ENCODE peak calls at places on chromosome 4, in four cellular contexts. B is cardiac fibroblast, U is hepatocyte, E is kidney epithelial cell. P is an unnamed sample.

GRCh38 chr4:108058685-108059440 is 69.2 kb downstream of the HADH start:
- DNase-seq in B (peak), U (peak), E (no peak), P (no peak)

GRCh38 chr4:78704981-78705757 is 71.0 kb upstream of the BMP2K start:
- DNase-seq in B (peak), U (peak), E (no peak), P (peak)

GRCh38 chr4:142778908-142779307 is 67.2 kb downstream of the INPP4B start:
- DNase-seq in B (peak), U (no peak), E (no peak), P (no peak)

GRCh38 chr4:66840178-66840577 is 705.1 kb downstream of the CENPC start:
- DNase-seq in B (no peak), U (no peak), E (no peak), P (no peak)

GRCh38 chr4:94014484-94015136 is 186.1 kb downstream of the ATOH1 start:
- DNase-seq in B (no peak), U (no peak), E (no peak), P (no peak)

GRCh38 chr4:129437347-129437746 is 341.4 kb downstream of the C4orf33 start:
- DNase-seq in B (no peak), U (no peak), E (no peak), P (no peak)

GRCh38 chr4:29756966-29757365 is 963.2 kb upstream of the PCDH7 start:
- DNase-seq in B (no peak), U (no peak), E (no peak), P (no peak)

GRCh38 chr4:142925161-142925560 is 79.1 kb upstream of the INPP4B start:
- DNase-seq in B (peak), U (no peak), E (no peak), P (no peak)

GRCh38 chr4:1899149-1900086 is 28.2 kb downstream of the NSD2 start:
- DNase-seq in B (peak), U (peak), E (no peak), P (no peak)

GRCh38 chr4:156838761-156839160 is 132.8 kb downstream of the PDGFC start:
- DNase-seq in B (peak), U (no peak), E (no peak), P (no peak)

GRCh38 chr4:165297626-165298025 is 29.8 kb upstream of the MSMO1 start:
- DNase-seq in B (no peak), U (no peak), E (no peak), P (no peak)

GRCh38 chr4:110644008-110644407 is 21.1 kb upstream of the PITX2 start:
- DNase-seq in B (no peak), U (no peak), E (no peak), P (no peak)

GRCh38 chr4:186201535-186202230 is 10.3 kb downstream of the CYP4V2 start:
- DNase-seq in B (peak), U (peak), E (no peak), P (no peak)

GRCh38 chr4:79147251-79147650 is 178.6 kb downstream of the NAA11 start:
- DNase-seq in B (no peak), U (no peak), E (no peak), P (no peak)

GRCh38 chr4:79087091-79087490 is 147.9 kb upstream of the PAQR3 start:
- DNase-seq in B (no peak), U (no peak), E (no peak), P (no peak)

GRCh38 chr4:3288571-3289094 is 4.2 kb upstream of the RGS12 start:
- DNase-seq in B (no peak), U (no peak), E (no peak), P (no peak)

GRCh38 chr4:10074076-10074766 is 42.4 kb downstream of the WDR1 start:
- DNase-seq in B (no peak), U (no peak), E (no peak), P (no peak)

GRCh38 chr4:113146876-113147358 is 97.5 kb downstream of the ANK2 start:
- DNase-seq in B (peak), U (peak), E (no peak), P (no peak)

GRCh38 chr4:36242629-36243354 is 1.5 kb downstream of the ARAP2 start:
- DNase-seq in B (no peak), U (no peak), E (no peak), P (no peak)
- H3K4me3 ChIP-seq in B (no peak), U (peak), E (peak), P (peak)

GRCh38 chr4:100504086-100504874 is 13.5 kb downstream of the EMCN start:
- DNase-seq in B (no peak), U (no peak), E (no peak), P (no peak)
- TF ChIP-seq CTCF in B (no peak), U (no peak), E (no peak), P (no peak)

GRCh38 chr4:87270825-87271224 is 50.4 kb upstream of the KLHL8 start:
- DNase-seq in B (no peak), U (no peak), E (no peak), P (no peak)

GRCh38 chr4:87275311-87275710 is 47.4 kb downstream of the HSD17B13 start:
- DNase-seq in B (no peak), U (no peak), E (no peak), P (no peak)

GRCh38 chr4:87274327-87274726 is 48.4 kb downstream of the HSD17B13 start:
- DNase-seq in B (no peak), U (no peak), E (no peak), P (no peak)

GRCh38 chr4:87278335-87278794 is 44.3 kb downstream of the HSD17B13 start:
- DNase-seq in B (no peak), U (peak), E (no peak), P (no peak)

DNA sequence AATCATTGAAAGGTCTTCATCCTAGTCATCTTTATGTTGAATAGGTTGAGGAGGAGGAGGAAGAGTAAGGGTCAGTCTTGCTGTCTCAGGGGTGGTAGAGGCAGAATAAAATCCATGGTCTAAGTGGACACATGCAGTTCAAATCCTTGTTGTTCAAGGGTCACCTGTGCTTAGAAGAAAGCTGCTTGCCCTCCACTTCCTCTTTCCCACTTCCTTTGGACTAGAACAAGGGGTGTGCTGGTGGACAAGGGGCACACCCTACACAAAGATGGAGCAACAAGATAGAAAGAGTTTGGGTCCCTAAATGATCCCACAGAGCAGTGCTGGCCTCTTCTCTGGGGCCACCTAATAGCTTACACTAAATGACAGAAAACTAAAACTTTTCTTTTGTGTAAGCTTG is 47.9 kb downstream of the HSD17B13 start:
- DNase-seq in B (no peak), U (no peak), E (no peak), P (no peak)
- H3K4me3 ChIP-seq in B (no peak), U (no peak), E (no peak), P (no peak)

DNA sequence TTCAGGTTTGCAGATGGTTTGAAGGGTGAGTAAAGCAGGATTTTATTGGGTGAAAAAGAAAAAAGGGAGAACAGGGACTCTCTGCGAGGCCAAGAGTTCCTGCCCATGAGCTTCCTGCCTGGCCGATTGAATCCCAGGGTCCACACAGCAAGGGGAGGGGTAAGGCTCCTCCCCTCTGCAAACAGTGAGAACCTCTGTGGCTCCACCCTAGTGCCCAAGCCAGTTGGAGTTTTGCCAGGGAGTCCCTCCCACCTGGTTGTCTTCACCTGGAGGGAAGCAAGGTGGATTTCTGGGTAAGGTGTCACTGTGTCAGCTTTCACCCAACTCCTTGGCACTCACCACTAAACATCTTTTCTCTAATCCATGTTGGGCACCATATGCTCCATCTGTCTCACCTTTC is 70.9 kb downstream of the PDHA2 start:
- DNase-seq in B (no peak), U (no peak), E (no peak), P (no peak)
- TF ChIP-seq CTCF in B (no peak), U (no peak), E (no peak), P (no peak)

DNA sequence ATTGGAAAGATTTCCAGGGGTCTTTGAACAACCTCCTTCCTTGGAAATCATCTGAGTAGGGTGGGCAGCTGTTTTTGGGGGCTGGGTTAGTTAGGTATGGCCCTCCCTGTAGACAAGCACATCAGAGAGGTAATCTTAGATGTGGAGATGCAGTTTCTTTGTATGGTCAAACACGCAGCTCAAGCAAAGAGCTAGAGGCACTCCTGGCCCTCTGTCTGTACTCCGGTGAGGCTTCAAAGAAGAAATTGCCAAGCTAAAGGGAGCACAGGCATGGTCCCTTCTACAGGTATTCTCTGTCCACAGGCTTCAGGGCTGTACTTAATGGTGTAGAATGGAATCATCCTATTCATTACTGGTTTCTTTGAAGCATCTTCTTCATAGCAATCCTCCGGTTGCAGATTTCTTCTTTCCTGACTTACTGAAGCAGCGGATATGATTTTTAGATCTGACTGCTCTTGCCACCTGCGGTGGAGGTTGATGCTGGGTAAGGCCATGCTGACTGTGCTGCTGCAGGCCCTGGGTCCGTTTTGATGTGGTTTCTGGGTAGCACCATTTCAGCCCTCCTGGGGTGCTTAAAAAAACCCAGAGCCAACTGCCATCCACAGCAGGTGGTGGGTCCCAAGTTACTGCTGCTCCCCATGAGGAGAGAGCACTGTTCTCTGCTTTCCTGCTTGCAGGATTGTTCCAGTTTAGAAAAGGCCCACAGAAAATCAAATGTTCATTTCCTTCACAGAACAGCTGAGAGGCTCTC is 318.9 kb upstream of the GATB start:
- DNase-seq in B (no peak), U (no peak), E (no peak), P (no peak)
- H3K4me3 ChIP-seq in B (no peak), U (no peak), E (no peak), P (no peak)

GRCh38 chr4:6263541-6264540 is 5.8 kb upstream of the WFS1 start:
- DNase-seq in B (peak), U (peak), E (no peak), P (no peak)
- TF ChIP-seq CTCF in B (peak), U (peak), E (peak), P (peak)

GRCh38 chr4:86359944-86360478 is at the start of gene MAPK10:
- DNase-seq in B (peak), U (peak), E (peak), P (peak)
- H3K4me3 ChIP-seq in B (peak), U (no peak), E (peak), P (peak)

DNA sequence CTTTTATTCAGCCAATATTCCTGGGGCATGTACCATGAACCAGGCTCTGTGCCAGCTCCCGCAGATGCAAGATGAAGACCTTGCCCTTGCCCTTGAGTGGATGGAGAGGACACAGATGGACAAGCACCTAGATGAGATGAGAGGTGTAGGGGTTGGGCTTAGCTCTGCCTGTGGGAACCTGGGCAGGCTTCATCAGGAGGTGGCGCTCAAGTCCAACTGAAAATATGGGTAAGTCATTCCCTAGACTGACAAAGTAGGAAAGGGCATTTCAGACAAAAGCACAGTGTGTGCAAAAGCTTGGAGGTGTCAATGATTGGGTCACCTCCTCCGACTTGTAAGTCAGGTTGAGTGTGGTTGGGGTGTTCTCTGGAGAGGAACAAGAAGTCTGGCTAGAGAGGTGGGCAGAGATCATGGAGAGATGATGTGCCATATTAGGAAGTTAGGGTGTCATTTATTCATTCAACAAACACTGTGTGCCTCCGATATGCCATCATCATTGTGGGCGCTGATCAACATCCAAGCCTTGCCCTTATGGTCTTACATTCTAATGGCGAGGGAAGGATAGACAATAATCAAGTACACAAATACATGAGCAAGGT is 64.6 kb downstream of the ANAPC4 start:
- DNase-seq in B (peak), U (peak), E (peak), P (peak)
- TF ChIP-seq CTCF in B (peak), U (peak), E (peak), P (peak)

GRCh38 chr4:152486414-152487389 is 49.2 kb downstream of the FBXW7 start:
- DNase-seq in B (no peak), U (no peak), E (no peak), P (peak)
- H3K4me3 ChIP-seq in B (no peak), U (no peak), E (no peak), P (peak)

DNA sequence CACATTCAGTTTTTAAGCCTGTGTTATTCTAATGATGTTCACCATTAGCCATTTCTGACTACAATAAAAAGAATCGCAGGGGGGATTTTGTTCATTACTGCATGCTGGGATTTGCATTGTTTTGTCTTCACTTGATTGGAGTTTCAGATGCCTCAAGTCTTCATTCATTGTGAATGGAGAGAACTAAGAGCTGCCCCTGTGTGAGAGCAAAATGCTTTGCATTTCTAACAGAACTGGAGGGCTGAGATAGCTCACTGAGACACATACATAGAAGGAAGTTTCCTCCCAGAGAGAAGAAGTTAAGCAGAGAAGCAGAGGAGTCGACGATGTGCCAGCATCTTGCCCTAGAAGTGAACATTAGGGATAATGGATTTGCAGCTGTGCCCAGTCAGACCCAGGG is 113.5 kb upstream of the GATB start:
- DNase-seq in B (no peak), U (no peak), E (no peak), P (no peak)
- TF ChIP-seq CTCF in B (no peak), U (no peak), E (no peak), P (no peak)

P was measured in epithelial cell of proximal tubule.